ENCODE peak calls at places on chromosomes 13 and 19, in five cellular contexts. D is AG09319, O is GM13977, C is MCF 10A, I is upper lobe of left lung. Z is an unnamed sample.

GRCh38 chr13:94174009-94174408 is 305.5 kb downstream of the DCT start:
- DNase-seq in D (no peak), O (no peak), I (no peak), C (no peak), Z (no peak)

GRCh38 chr13:28609936-28610335 is 49.0 kb upstream of the POMP start:
- DNase-seq in D (peak), O (no peak), C (peak), I (no peak), Z (no peak)

GRCh38 chr19:45130888-45131615 is 29.7 kb downstream of the NKPD1 start:
- DNase-seq in O (no peak), C (peak), D (no peak), I (no peak), Z (no peak)

GRCh38 chr13:30355405-30355741 is 48.0 kb upstream of the KATNAL1 start:
- DNase-seq in O (peak), C (no peak), D (no peak), I (peak), Z (peak)

GRCh38 chr19:18023596-18024212 is 15.7 kb downstream of the ARRDC2 start:
- DNase-seq in D (no peak), I (peak), C (no peak), O (no peak), Z (no peak)

GRCh38 chr19:8515317-8515716 is 1.4 kb upstream of the ZNF414 start:
- DNase-seq in C (no peak), I (peak), D (no peak), O (no peak), Z (no peak)

GRCh38 chr13:112119192-112120030 is 52.5 kb downstream of the SOX1 start:
- DNase-seq in C (no peak), O (no peak), I (no peak), D (no peak), Z (no peak)

GRCh38 chr13:83825676-83826075 is 56.6 kb downstream of the SLITRK1 start:
- DNase-seq in O (no peak), C (no peak), I (no peak), D (no peak), Z (no peak)

GRCh38 chr19:32012206-32012605 is 333.2 kb upstream of the ZNF507 start:
- DNase-seq in C (peak), D (no peak), I (no peak), O (no peak), Z (no peak)

GRCh38 chr19:5631511-5632240 is 8.8 kb downstream of the SAFB start:
- DNase-seq in O (no peak), C (no peak), D (no peak), I (no peak), Z (no peak)

GRCh38 chr13:35826626-35827254 is 304.4 kb downstream of the DCLK1 start:
- DNase-seq in I (no peak), O (no peak), D (no peak), C (no peak), Z (no peak)
- TF ChIP-seq CTCF in I (no peak), O (peak), D (peak), C (no peak), Z (peak)

GRCh38 chr13:98351636-98352035 is 174.6 kb upstream of the RNF113B start:
- DNase-seq in O (no peak), D (no peak), C (no peak), I (no peak), Z (no peak)

GRCh38 chr13:98348476-98348875 is 171.4 kb upstream of the RNF113B start:
- DNase-seq in I (no peak), O (no peak), C (no peak), D (no peak), Z (no peak)

GRCh38 chr13:98352226-98352625 is 175.2 kb upstream of the RNF113B start:
- DNase-seq in C (no peak), O (no peak), I (no peak), D (no peak), Z (no peak)

GRCh38 chr13:98350746-98351330 is 173.8 kb upstream of the RNF113B start:
- DNase-seq in C (no peak), I (no peak), O (no peak), D (no peak), Z (no peak)

DNA sequence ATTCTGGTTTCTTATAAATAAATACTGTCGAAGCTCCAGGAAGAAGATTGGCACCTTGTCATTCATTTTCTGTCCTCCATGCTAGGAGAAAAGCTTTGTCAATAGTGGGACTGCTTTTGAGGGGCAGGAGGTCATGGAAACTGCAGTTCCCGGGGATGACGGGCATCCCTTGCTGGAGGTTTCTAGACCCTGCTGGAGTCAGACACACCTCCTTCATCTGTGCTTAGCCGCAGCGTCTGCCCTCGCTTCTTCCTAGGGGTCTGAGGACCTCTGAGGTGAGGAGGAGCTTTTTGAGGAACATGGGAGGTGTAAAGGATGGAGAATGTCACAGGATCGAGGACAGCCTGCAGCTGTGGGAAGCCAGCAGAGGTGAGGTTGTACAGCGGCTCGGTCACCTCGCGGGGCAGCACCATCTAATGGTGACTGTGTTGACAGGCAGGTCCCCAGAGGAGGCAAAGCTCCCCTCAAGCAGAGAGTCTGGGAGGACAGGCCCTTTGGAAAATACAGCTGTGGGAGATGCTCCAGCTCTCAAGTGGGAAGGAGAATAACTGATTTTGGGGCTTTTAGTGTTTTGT is 172.7 kb upstream of the RNF113B start:
- DNase-seq in O (no peak), I (peak), C (no peak), D (no peak), Z (peak)
- TF ChIP-seq CTCF in O (no peak), I (no peak), C (no peak), D (no peak), Z (peak)

DNA sequence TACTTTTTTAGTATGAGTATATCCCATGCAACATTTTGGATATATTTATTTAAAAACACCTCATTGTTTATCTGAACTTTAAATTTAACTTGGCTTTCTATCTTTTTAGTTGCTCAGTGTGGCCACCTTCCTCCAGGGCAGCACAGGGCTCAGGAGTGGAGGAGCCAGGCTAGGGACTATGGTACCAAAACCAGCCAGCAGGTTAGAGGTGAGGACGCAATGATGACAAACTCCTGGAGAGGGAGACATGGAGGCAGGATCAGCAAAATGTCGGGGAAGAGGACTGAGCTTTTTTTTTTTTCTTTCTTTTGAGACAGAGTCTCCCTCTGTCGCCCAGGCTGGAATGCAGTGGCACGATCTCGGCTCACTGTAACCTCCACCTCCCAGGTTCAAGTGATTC is 29.6 kb upstream of the CALM3 start:
- DNase-seq in I (no peak), D (no peak), O (no peak), C (peak), Z (no peak)
- TF ChIP-seq CTCF in I (no peak), D (peak), O (no peak), C (peak), Z (no peak)

GRCh38 chr19:58575183-58576041 is 2.3 kb upstream of the MZF1 start:
- DNase-seq in O (peak), D (peak), I (peak), C (peak), Z (peak)
- TF ChIP-seq CTCF in O (peak), D (no peak), I (no peak), C (no peak), Z (no peak)

GRCh38 chr13:40152145-40152544 is 496.7 kb downstream of the COG6 start:
- DNase-seq in C (peak), O (no peak), D (peak), I (no peak), Z (no peak)
- TF ChIP-seq CTCF in C (peak), O (no peak), D (no peak), I (no peak), Z (no peak)

DNA sequence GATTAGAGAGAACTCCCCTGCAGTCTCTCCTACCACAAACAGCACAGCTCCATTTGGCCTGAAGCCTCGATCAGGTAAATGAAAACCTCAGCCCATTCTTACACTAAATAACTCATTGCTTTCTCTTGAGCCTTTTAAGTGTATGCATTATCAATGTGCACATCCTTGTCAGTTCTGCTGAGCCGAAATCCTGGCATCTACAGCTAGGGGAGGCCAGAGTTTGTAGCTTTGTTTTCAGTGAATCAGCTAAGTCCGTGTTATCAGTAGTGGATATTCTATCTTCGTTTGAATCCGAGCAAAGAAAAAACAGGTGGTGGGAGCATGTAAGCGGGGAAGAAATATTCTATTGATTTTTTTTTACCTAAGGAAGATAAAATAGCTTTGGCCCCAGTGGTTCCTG is 84.4 kb downstream of the ESD start:
- DNase-seq in C (no peak), O (no peak), D (no peak), I (no peak), Z (no peak)
- TF ChIP-seq CTCF in C (no peak), O (no peak), D (no peak), I (no peak), Z (no peak)

DNA sequence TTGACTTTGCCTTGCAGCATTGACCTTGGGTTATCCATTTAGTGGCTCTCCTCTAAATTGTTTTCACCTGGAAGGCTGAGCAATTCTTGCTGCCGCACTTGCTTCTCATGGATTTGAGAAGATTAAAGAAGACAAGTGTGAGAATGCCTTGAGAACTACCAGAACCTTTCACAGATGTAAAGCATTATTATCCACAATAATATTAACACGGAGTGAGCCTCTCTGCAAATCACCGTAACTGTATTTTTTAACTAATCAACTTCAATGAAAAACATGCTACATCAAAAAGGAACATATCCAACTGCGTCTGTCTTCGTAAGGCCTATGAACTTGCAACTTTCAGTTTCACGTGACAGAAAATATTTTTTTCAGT is 94.0 kb upstream of the RAP2A start:
- DNase-seq in O (no peak), D (no peak), C (no peak), I (no peak), Z (no peak)
- TF ChIP-seq CTCF in O (no peak), D (no peak), C (no peak), I (no peak), Z (no peak)

GRCh38 chr13:47594833-47595232 is 406.2 kb downstream of the SUCLA2 start:
- DNase-seq in O (no peak), C (no peak), I (no peak), D (no peak), Z (no peak)
- TF ChIP-seq CTCF in O (peak), C (no peak), I (no peak), D (no peak), Z (no peak)